ENCODE peak calls at places on chromosome 20, in four cellular contexts. One of them, this sample, is unnamed.

GRCh38 chr20:35695245-35695749 is 3.9 kb downstream of the NFS1 start:
- DNase-seq in NCI-H2171 treated with DMSO at 0.1 percent for 48 hours: no peak
- DNase-seq in RCC 7860: no peak
- DNase-seq in mammary epithelial cell: no peak
- DNase-seq in this sample: no peak

GRCh38 chr20:61667056-61667792 is 398.5 kb downstream of the TAF4 start:
- DNase-seq in NCI-H2171 treated with DMSO at 0.1 percent for 48 hours: no peak
- DNase-seq in RCC 7860: no peak
- DNase-seq in mammary epithelial cell: no peak
- DNase-seq in this sample: no peak

GRCh38 chr20:610130-611046 is at the start of gene TCF15:
- DNase-seq in NCI-H2171 treated with DMSO at 0.1 percent for 48 hours: peak
- DNase-seq in RCC 7860: no peak
- DNase-seq in mammary epithelial cell: peak
- DNase-seq in this sample: no peak

GRCh38 chr20:18585134-18585533 is 2.7 kb upstream of the DTD1 start:
- DNase-seq in NCI-H2171 treated with DMSO at 0.1 percent for 48 hours: no peak
- DNase-seq in RCC 7860: peak
- DNase-seq in mammary epithelial cell: peak
- DNase-seq in this sample: peak

GRCh38 chr20:40073535-40074111 is 615.4 kb downstream of the MAFB start:
- DNase-seq in NCI-H2171 treated with DMSO at 0.1 percent for 48 hours: peak
- DNase-seq in RCC 7860: no peak
- DNase-seq in mammary epithelial cell: no peak
- DNase-seq in this sample: no peak

GRCh38 chr20:53598140-53599038 is 4.8 kb upstream of the ZNF217 start:
- DNase-seq in NCI-H2171 treated with DMSO at 0.1 percent for 48 hours: no peak
- DNase-seq in RCC 7860: no peak
- DNase-seq in mammary epithelial cell: peak
- DNase-seq in this sample: no peak

GRCh38 chr20:25389858-25390537 is 637 bp downstream of the ABHD12 start:
- DNase-seq in NCI-H2171 treated with DMSO at 0.1 percent for 48 hours: no peak
- DNase-seq in RCC 7860: no peak
- DNase-seq in mammary epithelial cell: no peak
- DNase-seq in this sample: no peak

GRCh38 chr20:62764156-62764935 is 31.9 kb upstream of the MRGBP start:
- DNase-seq in NCI-H2171 treated with DMSO at 0.1 percent for 48 hours: no peak
- DNase-seq in RCC 7860: no peak
- DNase-seq in mammary epithelial cell: no peak
- DNase-seq in this sample: no peak

GRCh38 chr20:36548006-36548315 is 6.6 kb downstream of the MYL9 start:
- DNase-seq in NCI-H2171 treated with DMSO at 0.1 percent for 48 hours: no peak
- DNase-seq in RCC 7860: no peak
- DNase-seq in mammary epithelial cell: no peak
- DNase-seq in this sample: no peak

This sample was measured in A172.